ENCODE peak calls at places on chromosomes 11 and 22, in four cellular contexts. B, Z, D and S are unnamed samples.

GRCh38 chr11:70650075-70650909 is 252.0 kb downstream of the CTTN start:
- DNase-seq in D (peak; percentile 85), B (peak; percentile 73), Z (peak; percentile 69), S (peak; percentile 48)

GRCh38 chr11:114027396-114027795 is 32.1 kb upstream of the ZBTB16 start:
- DNase-seq in D (no peak), Z (no peak), B (no peak), S (no peak)

GRCh38 chr11:14542384-14542783 is 22.2 kb upstream of the PSMA1 start:
- DNase-seq in D (no peak), B (no peak), Z (no peak), S (no peak)

GRCh38 chr11:85756401-85757200 is 54.3 kb downstream of the SYTL2 start:
- DNase-seq in B (no peak), D (no peak), Z (no peak), S (no peak)

GRCh38 chr11:17165247-17165890 is 42.4 kb downstream of the PIK3C2A start:
- DNase-seq in Z (no peak), B (no peak), D (no peak), S (no peak)

GRCh38 chr11:68470304-68470811 is 9.8 kb downstream of the PPP6R3 start:
- DNase-seq in B (no peak), D (no peak), Z (peak; percentile 27), S (no peak)

GRCh38 chr22:30444632-30445437 is 19.3 kb downstream of the MTFP1 start:
- DNase-seq in D (peak; percentile 85), B (peak; percentile 64), Z (peak; percentile 77), S (peak; percentile 41)

GRCh38 chr11:66448523-66448922 is 9.9 kb upstream of the MRPL11 start:
- DNase-seq in Z (no peak), D (no peak), B (no peak), S (no peak)

GRCh38 chr11:121372028-121372427 is 79.5 kb downstream of the SC5D start:
- DNase-seq in Z (no peak), B (no peak), D (no peak), S (no peak)

GRCh38 chr11:58742981-58743880 is 11.5 kb upstream of the GLYAT start:
- DNase-seq in D (no peak), Z (no peak), B (no peak), S (no peak)
- TF ChIP-seq CTCF in D (peak; percentile 39), Z (peak; percentile 49), B (no peak), S (peak; percentile 9)

GRCh38 chr11:77148963-77149715 is 21.1 kb downstream of the MYO7A start:
- DNase-seq in D (no peak), B (no peak), Z (no peak), S (no peak)

GRCh38 chr11:77149716-77150392 is 21.8 kb downstream of the MYO7A start:
- DNase-seq in D (no peak), Z (no peak), B (no peak), S (no peak)

GRCh38 chr11:77147036-77147315 is 18.9 kb downstream of the MYO7A start:
- DNase-seq in Z (no peak), B (no peak), D (no peak), S (no peak)

GRCh38 chr11:77146261-77147035 is 18.4 kb downstream of the MYO7A start:
- DNase-seq in D (no peak), B (no peak), Z (no peak), S (no peak)

DNA sequence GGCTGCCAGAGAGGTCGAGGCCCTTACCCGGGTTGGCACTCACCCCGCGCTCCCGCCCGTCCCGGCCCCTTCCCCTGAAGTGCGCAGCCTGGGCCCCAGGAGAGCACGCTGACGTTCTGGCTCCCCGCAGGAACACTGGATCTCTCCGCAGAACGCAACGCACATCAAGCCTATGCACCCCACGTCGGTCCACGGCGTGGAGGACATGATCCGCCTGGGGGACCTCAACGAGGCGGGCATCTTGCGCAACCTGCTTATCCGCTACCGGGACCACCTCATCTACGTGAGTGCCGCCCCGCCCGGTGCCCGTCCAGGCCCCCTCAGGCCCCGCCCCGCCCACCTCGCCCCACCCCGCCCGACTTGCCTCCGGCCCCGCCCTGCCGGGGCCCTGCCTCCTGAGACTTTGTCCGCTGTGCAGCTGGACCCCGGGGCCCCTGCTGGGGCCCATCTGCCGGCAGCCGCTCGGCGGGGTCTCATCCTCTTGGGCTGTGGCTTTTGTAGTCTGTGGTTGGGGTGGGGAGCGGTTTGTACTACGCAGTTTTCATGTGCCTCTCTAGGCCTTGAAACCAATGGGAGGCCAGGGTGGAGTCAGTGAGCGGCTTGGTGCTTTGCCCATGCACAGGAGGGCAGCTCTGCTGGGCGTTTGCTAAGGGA is 19.7 kb downstream of the MYO7A start:
- DNase-seq in Z (peak; percentile 92), B (no peak), D (peak; percentile 66), S (no peak)
- TF ChIP-seq NR3C1 in Z (no peak), B (no peak), D (no peak), S (no peak)

GRCh38 chr11:120228794-120229384 is 11.1 kb upstream of the POU2F3 start:
- DNase-seq in Z (peak; percentile 47), D (no peak), B (no peak), S (no peak)
- TF ChIP-seq CTCF in Z (peak; percentile 47), D (no peak), B (no peak), S (peak; percentile 65)

GRCh38 chr22:35838849-35839646 is 121.4 kb downstream of the APOL5 start:
- DNase-seq in Z (no peak), B (no peak), D (peak; percentile 22), S (peak; percentile 45)
- TF ChIP-seq NR3C1 in Z (no peak), B (no peak), D (no peak), S (no peak)

GRCh38 chr22:48153726-48154125 is 1391.3 kb downstream of the TBC1D22A start:
- DNase-seq in Z (no peak), D (no peak), B (no peak), S (no peak)

GRCh38 chr22:48154169-48154942 is 1391.9 kb downstream of the TBC1D22A start:
- DNase-seq in Z (no peak), B (no peak), D (no peak), S (no peak)

GRCh38 chr22:48155446-48155845 is 1393.0 kb downstream of the TBC1D22A start:
- DNase-seq in Z (no peak), B (no peak), D (no peak), S (no peak)

GRCh38 chr22:48156603-48157355 is 1394.3 kb downstream of the TBC1D22A start:
- DNase-seq in D (no peak), B (no peak), Z (no peak), S (no peak)

GRCh38 chr22:48154943-48155240 is 1392.4 kb downstream of the TBC1D22A start:
- DNase-seq in D (no peak), Z (no peak), B (no peak), S (no peak)
- TF ChIP-seq CTCF in D (no peak), Z (no peak), B (no peak), S (no peak)

DNA sequence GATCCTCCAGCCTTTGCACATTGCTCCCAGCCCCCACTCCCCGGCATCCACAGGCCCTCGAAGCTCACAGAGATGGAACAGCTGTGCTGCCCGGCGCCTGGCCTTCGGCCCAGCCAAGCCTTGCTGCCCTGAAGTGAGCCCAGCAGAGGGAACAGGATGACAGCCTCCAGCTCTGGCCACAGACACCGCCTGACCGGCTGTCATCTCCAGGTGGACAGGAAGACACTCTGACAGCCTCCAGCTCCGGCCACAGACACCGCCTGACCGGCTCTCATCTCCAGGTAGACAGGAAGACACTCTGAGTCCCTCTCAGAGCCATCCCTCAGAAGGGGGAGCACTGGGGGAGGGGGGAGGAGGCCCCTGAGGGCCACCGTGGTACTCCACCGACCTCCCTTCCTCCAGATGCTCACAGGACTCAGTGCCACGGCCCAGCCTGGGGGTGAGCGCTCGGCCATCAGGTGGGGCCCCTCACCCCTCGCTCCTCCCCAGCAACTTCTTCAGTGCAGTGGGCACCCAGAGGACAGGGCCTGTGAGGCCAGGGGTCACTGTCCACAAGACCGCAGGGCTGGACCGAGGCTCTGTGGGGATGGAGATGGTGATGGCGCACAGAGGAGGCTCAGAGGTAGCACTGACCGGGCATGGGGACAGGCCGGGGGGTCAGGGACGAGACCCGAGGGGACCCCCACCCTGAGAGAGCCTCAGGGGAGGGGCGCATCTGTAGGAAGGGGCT is 58.5 kb downstream of the BRD1 start:
- DNase-seq in B (no peak), Z (no peak), D (peak; percentile 10), S (no peak)
- TF ChIP-seq NR3C1 in B (no peak), Z (no peak), D (no peak), S (no peak)

DNA sequence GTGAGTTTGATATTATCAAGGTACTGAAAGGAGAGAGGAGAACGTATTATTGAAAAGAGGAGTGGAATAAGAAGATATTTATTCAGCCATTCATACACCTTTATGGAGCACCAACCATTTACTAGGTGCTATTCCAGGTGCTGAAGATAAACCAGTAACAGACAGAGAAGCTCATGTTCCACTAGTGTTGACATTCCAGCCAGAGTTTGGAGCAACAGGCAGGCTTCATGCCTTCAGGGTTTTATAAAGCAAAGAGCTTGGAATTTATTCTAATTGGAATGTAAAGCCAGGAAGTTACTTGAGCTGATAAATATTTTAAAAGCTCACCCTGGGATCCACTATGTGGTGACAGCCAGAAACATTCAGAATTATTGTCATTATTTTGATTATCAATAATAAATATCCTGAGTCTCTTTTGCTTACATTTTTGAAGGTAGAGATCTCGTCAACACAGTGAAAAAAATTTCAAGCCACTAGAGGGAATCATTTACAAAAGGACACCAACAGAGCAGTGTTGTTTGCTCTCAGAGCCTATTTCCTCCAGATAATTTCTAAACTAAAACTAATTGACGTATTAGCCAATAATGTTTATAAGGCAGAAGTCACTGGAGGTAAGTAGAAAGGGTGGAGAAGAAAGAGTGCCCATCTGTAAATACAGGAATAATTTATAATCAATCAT is 172.0 kb downstream of the KCNA4 start:
- DNase-seq in B (no peak), Z (no peak), D (no peak), S (no peak)
- TF ChIP-seq CTCF in B (no peak), Z (no peak), D (no peak), S (no peak)

DNA sequence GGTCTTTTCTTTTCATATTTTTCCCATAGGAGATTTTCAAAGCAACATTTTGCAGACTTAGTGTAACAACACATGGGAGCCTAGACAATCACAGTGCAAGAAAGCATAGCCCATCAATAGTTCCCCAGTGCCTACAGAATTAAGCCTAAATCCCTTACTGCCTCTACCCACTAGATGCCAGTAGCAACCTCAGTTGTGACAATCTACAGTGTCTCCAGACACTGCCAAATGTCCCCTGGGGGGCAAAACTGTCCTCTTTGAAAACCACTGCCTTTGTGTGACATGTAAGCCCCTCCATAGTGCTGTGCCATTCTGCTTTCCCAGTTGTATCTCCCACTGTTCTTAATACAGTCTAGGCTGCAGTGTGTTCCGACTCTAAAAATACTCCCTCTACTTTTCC is 1329.0 kb downstream of the LRRC4C start:
- DNase-seq in D (peak; percentile 16), Z (no peak), B (no peak), S (no peak)
- TF ChIP-seq NR3C1 in D (no peak), Z (no peak), B (no peak), S (no peak)

DNA sequence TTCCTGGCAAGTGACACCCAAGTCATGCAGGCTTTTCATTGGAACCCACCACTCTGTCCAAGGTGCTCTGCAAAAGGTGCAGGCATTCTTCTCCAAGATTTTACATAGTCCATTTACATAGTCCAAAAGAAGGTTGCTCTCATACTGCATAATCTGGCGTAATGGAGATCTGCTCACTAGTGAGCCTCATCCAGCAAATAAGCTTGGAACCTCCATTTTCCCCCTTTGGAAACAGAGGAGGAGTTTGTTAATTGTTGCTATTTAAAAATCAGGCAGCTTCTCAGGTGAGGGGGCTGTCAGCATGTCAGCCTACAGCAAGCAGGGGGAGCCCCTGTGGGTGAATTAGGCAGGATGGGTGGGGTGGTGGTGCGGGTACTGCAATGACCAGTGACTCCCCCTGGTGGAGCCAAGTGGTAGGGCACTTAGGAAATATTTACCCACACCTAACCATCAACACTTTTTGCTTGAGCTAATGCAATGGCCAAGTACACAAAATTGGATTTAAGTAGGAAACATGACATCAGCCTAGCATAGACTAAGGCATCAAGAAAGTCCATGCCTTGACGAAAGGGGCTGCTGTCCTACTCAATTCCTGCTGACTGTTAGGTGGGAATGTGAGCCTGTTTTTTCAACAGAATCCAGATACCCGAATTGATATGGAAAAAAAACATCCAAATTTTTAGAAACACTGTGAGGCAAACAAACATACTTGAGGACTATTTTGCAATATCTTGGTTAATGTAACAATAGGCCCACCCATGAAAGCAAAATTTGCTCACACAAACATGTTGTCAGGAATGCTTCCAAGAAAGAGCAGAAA is 64.5 kb downstream of the AMBRA1 start:
- DNase-seq in D (peak; percentile 88), B (peak; percentile 89), Z (peak; percentile 89), S (peak; percentile 55)
- TF ChIP-seq CTCF in D (peak; percentile 94), B (peak; percentile 67), Z (peak; percentile 96), S (peak; percentile 87)